ENCODE peak calls at places on chromosomes 16 and 17, in six cellular contexts. V, T, W, B, R and O are unnamed samples.

GRCh38 chr16:23074423-23074822 is 74.8 kb downstream of the USP31 start:
- DNase-seq in V (no peak), T (no peak), W (no peak), B (no peak), R (no peak), O (no peak)

GRCh38 chr17:8487130-8487645 is 51.5 kb downstream of the NDEL1 start:
- DNase-seq in V (no peak), T (no peak), W (no peak), B (no peak), R (no peak), O (no peak)

GRCh38 chr16:52469775-52470174 is 77.2 kb downstream of the TOX3 start:
- DNase-seq in V (peak), T (no peak), W (no peak), B (no peak), R (no peak), O (no peak)

GRCh38 chr17:6491071-6491700 is 46.9 kb downstream of the PIMREG start:
- DNase-seq in V (peak), T (no peak), W (peak), B (no peak), R (peak), O (no peak)

GRCh38 chr17:48391460-48391859 is 38.6 kb downstream of the SKAP1 start:
- DNase-seq in V (no peak), T (no peak), W (no peak), B (peak), R (no peak), O (no peak)

GRCh38 chr16:23114131-23114904 is 34.9 kb downstream of the USP31 start:
- DNase-seq in V (no peak), T (no peak), W (no peak), B (no peak), R (no peak), O (no peak)

GRCh38 chr16:1533443-1533951 is at the start of gene TMEM204:
- DNase-seq in V (no peak), T (peak), W (peak), B (peak), R (no peak), O (peak)

GRCh38 chr17:29237476-29238132 is 9.1 kb upstream of the CRYBA1 start:
- DNase-seq in V (no peak), T (no peak), W (no peak), B (peak), R (no peak), O (no peak)

GRCh38 chr16:54282202-54282922 is 4.2 kb downstream of the IRX3 start:
- DNase-seq in V (no peak), T (no peak), W (peak), B (peak), R (no peak), O (peak)

GRCh38 chr17:82965371-82965770 is 114.0 kb upstream of the METRNL start:
- DNase-seq in V (no peak), T (no peak), W (peak), B (no peak), R (peak), O (no peak)

GRCh38 chr17:77325826-77326581 is 185.2 kb downstream of the SEC14L1 start:
- DNase-seq in V (no peak), T (no peak), W (no peak), B (peak), R (peak), O (no peak)

GRCh38 chr17:14784997-14785696 is 480.0 kb downstream of the PMP22 start:
- DNase-seq in V (no peak), T (no peak), W (no peak), B (no peak), R (no peak), O (no peak)

GRCh38 chr17:22470411-22471175 is 778.3 kb downstream of the KCNJ18 start:
- DNase-seq in V (no peak), T (no peak), W (no peak), B (no peak), R (no peak), O (no peak)
- H3K4me3 ChIP-seq in V (no peak), T (no peak), W (no peak), B (no peak), R (no peak), O (no peak)

DNA sequence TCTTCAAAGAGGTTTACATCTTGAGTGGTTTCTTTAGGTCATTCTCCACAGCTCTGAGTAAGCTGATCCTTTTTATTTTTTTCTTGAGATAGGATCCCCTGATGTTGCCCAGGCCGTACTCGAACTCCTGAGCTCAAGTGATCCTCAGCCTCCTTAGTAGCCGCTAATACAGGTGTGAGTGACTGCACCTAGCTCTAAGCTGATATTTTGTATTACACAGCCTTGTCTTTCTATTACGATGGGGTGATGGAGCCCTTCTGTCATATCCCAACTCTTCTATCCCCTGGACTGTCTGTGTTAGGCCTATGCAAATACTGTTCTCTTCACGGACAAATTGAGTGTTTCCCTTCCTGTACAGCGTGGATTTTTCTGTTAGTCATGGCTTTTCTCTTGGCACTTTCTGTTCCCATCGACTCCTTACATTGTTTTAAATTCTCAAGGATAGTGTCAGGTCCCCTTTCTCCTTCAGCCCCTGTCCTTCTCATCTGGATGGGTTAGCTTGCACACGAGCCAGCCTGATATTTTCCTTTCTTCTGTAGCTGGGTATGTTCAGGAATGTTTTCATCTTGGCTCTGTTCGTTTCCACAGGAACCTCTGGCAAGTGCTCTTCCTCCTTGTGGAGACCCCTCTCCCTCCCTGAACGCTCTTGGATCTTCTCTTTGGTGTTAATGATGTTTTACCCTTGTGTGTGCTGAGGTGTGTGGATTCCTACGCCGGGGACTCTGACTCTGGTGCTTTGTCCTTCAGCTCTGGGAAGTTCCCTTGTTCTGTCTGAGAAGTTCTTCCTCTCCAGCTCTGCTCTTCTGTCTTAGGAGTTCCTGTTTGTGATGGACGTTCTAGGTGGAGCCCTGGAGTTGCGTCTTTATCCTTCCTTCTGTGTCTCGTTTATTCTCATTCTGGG is 2.3 kb downstream of the BANP start:
- DNase-seq in V (no peak), T (no peak), W (no peak), B (no peak), R (no peak), O (no peak)
- H3K4me3 ChIP-seq in V (no peak), T (no peak), W (no peak), B (no peak), R (no peak), O (no peak)

GRCh38 chr16:8547756-8548155 is 42.6 kb downstream of the TMEM114 start:
- DNase-seq in V (no peak), T (no peak), W (no peak), B (no peak), R (no peak), O (no peak)
- H3K4me3 ChIP-seq in V (no peak), T (no peak), W (no peak), B (no peak), R (no peak), O (no peak)

GRCh38 chr16:66958857-66959644 is 2.0 kb upstream of the CES3 start:
- DNase-seq in V (no peak), T (no peak), W (peak), B (no peak), R (peak), O (no peak)

GRCh38 chr16:66964049-66964448 is 3.0 kb downstream of the CES3 start:
- DNase-seq in V (no peak), T (no peak), W (peak), B (no peak), R (no peak), O (peak)

GRCh38 chr16:66960270-66960669 is 796 bp upstream of the CES3 start:
- DNase-seq in V (no peak), T (no peak), W (no peak), B (no peak), R (no peak), O (no peak)

GRCh38 chr16:66959645-66960177 is 1.4 kb upstream of the CES3 start:
- DNase-seq in V (no peak), T (no peak), W (peak), B (no peak), R (no peak), O (no peak)

DNA sequence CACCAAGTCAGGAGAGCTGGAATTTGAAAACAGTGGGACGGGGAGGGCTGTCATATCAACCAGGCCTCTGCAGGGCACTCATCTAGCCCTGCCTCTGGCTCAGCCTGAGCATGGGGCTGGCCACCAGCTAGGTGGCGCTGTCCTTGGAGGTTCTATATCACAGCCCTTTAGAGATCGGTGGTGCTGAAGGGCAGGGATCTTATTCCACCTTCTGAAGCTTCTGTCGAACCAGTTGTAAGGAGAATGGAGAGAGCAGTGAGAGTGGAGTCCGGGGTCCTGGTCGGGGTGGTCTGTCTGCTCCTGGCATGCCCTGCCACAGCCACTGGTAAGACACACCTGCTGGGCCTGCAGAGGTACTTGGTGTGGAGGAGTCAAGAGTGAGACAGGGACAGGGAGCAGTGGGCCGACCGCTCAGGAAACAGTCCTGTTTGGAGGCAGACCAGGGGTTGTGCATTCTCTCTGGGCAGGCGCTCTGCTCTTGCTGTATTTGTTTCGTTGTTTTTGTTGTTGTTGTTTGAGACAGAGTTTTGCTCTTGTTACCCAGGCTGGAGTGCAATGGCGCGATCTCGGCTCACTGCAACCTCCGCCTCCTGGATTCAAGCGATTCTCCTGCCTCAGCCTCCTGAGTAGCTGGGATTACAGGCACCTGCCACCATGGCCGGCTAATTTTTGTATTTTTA is at the start of gene CES3:
- DNase-seq in V (peak), T (peak), W (peak), B (peak), R (peak), O (peak)
- H3K4me3 ChIP-seq in V (no peak), T (no peak), W (no peak), B (no peak), R (peak), O (peak)

GRCh38 chr16:56683424-56684162 is 1.3 kb downstream of the MT1X start:
- DNase-seq in V (no peak), T (no peak), W (peak), B (no peak), R (no peak), O (no peak)
- H3K4me3 ChIP-seq in V (no peak), T (peak), W (peak), B (peak), R (peak), O (no peak)

GRCh38 chr16:85819711-85820110 is 20.2 kb downstream of the COX4I1 start:
- DNase-seq in V (no peak), T (no peak), W (no peak), B (no peak), R (peak), O (no peak)

GRCh38 chr16:85820604-85821372 is 21.3 kb downstream of the COX4I1 start:
- DNase-seq in V (no peak), T (no peak), W (no peak), B (no peak), R (peak), O (no peak)

GRCh38 chr16:85823328-85823920 is 23.9 kb downstream of the COX4I1 start:
- DNase-seq in V (no peak), T (no peak), W (no peak), B (no peak), R (no peak), O (no peak)

GRCh38 chr16:85822145-85822544 is 22.6 kb downstream of the COX4I1 start:
- DNase-seq in V (no peak), T (no peak), W (no peak), B (no peak), R (peak), O (no peak)

GRCh38 chr16:85821441-85821901 is 22.0 kb downstream of the COX4I1 start:
- DNase-seq in V (peak), T (peak), W (peak), B (peak), R (peak), O (peak)
- H3K4me3 ChIP-seq in V (no peak), T (no peak), W (no peak), B (no peak), R (no peak), O (no peak)

GRCh38 chr17:40416671-40417070 is 1.0 kb downstream of the TOP2A start:
- DNase-seq in V (no peak), T (no peak), W (no peak), B (no peak), R (no peak), O (no peak)
- H3K4me3 ChIP-seq in V (peak), T (no peak), W (no peak), B (peak), R (peak), O (peak)

GRCh38 chr16:49376206-49376605 is 2.6 kb downstream of the C16orf78 start:
- DNase-seq in V (no peak), T (no peak), W (no peak), B (no peak), R (no peak), O (no peak)
- H3K4me3 ChIP-seq in V (no peak), T (no peak), W (no peak), B (no peak), R (no peak), O (no peak)